ENCODE peak calls at places on chromosomes 12 and 14, in four cellular contexts. R is lower lobe of right lung, C is uterus, B is hepatocyte. H is an unnamed sample. For H3K9me3, the result is how much of the 10 kb centered on the place peaks cover.

GRCh38 chr12:106226884-106227640 is 20.8 kb downstream of the CKAP4 start:
- DNase-seq in B (peak), R (no peak), C (peak), H (no peak)

GRCh38 chr12:68393398-68393797 is 61.2 kb upstream of the MDM1 start:
- DNase-seq in C (no peak), B (no peak), R (no peak), H (no peak)

GRCh38 chr12:52518574-52519469 is 1.4 kb downstream of the KRT5 start:
- DNase-seq in B (no peak), C (no peak), R (no peak), H (no peak)

GRCh38 chr12:30850684-30851083 is 75.9 kb upstream of the TSPAN11 start:
- DNase-seq in R (no peak), B (no peak), C (no peak), H (no peak)

GRCh38 chr12:1911598-1912575 is 6.6 kb downstream of the CACNA2D4 start:
- DNase-seq in B (peak), R (peak), C (no peak), H (no peak)

GRCh38 chr12:16325426-16325825 is 22.0 kb upstream of the MGST1 start:
- DNase-seq in B (no peak), R (no peak), C (no peak), H (peak)

GRCh38 chr12:85874064-85874463 is at the start of gene NTS:
- DNase-seq in C (no peak), B (peak), R (no peak), H (no peak)

GRCh38 chr14:32938719-32939253 is at the start of gene NPAS3:
- DNase-seq in C (no peak), B (peak), R (no peak), H (peak)

GRCh38 chr12:121925361-121925725 is 7.0 kb downstream of the CFAP251 start:
- DNase-seq in C (no peak), B (no peak), R (no peak), H (no peak)

GRCh38 chr12:10186299-10186698 is 7.5 kb downstream of the TMEM52B start:
- DNase-seq in R (peak), B (no peak), C (no peak), H (peak)

GRCh38 chr12:132158677-132159554 is 14.7 kb downstream of the NOC4L start:
- DNase-seq in C (no peak), R (no peak), B (no peak), H (peak)

GRCh38 chr14:78598046-78598652 is 428.0 kb downstream of the NRXN3 start:
- DNase-seq in C (peak), B (peak), R (peak), H (peak)

GRCh38 chr12:991350-992278 is 591 bp downstream of the ERC1 start:
- DNase-seq in R (no peak), B (peak), C (peak), H (no peak)

GRCh38 chr14:94112513-94113060 is 2.1 kb downstream of the IFI27 start:
- DNase-seq in C (no peak), B (no peak), R (no peak), H (peak)

GRCh38 chr14:38837333-38838048 is 265.5 kb downstream of the SEC23A start:
- DNase-seq in R (no peak), C (no peak), B (no peak), H (peak)

GRCh38 chr14:98965061-98965460 is 306.9 kb downstream of the BCL11B start:
- DNase-seq in B (no peak), R (no peak), C (no peak), H (no peak)

GRCh38 chr12:1939316-1939715 is 20.9 kb upstream of the CACNA2D4 start:
- DNase-seq in C (no peak), R (no peak), B (no peak), H (peak)

GRCh38 chr14:23915559-23915958 is 38.0 kb upstream of the DHRS4 start:
- DNase-seq in R (no peak), C (no peak), B (no peak), H (no peak)

GRCh38 chr14:63632932-63633514 is 8.6 kb downstream of the WDR89 start:
- DNase-seq in R (no peak), B (peak), C (no peak), H (no peak)

GRCh38 chr14:44941591-44941990 is 20.2 kb downstream of the KLHL28 start:
- DNase-seq in C (no peak), B (no peak), R (no peak), H (no peak)

GRCh38 chr12:27359578-27360340 is 27.1 kb downstream of the BMAL2 start:
- DNase-seq in R (no peak), C (no peak), B (no peak), H (peak)

GRCh38 chr12:112851024-112851777 is 55.6 kb upstream of the OAS1 start:
- DNase-seq in R (no peak), C (no peak), B (no peak), H (no peak)

GRCh38 chr12:51098611-51099010 is 15.2 kb upstream of the CSRNP2 start:
- DNase-seq in C (no peak), B (no peak), R (no peak), H (no peak)

GRCh38 chr12:98595152-98595988 is 1.9 kb downstream of the SLC25A3 start:
- DNase-seq in C (no peak), R (no peak), B (peak), H (no peak)

GRCh38 chr12:53977596-53978464 is 3.1 kb upstream of the HOTAIR start:
- DNase-seq in C (no peak), B (no peak), R (no peak), H (no peak)

GRCh38 chr12:77493311-77493710 is 337.4 kb upstream of the NAV3 start:
- DNase-seq in B (no peak), C (no peak), R (no peak), H (no peak)

GRCh38 chr14:29930283-29930682 is 2.6 kb upstream of the PRKD1 start:
- DNase-seq in R (no peak), C (no peak), B (no peak), H (no peak)

GRCh38 chr12:2640709-2641108 is 154.1 kb upstream of the FKBP4 start:
- DNase-seq in R (no peak), C (peak), B (peak), H (no peak)

GRCh38 chr14:26427059-26427458 is 170.8 kb downstream of the NOVA1 start:
- DNase-seq in C (no peak), R (no peak), B (no peak), H (no peak)

GRCh38 chr14:89351364-89351957 is 65.6 kb downstream of the FOXN3 start:
- DNase-seq in C (no peak), R (peak), B (peak), H (no peak)

GRCh38 chr14:68466491-68466977 is 326.3 kb downstream of the ZFP36L1 start:
- DNase-seq in B (peak), C (no peak), R (no peak), H (no peak)

GRCh38 chr14:54758041-54758440 is 144.6 kb downstream of the GCH1 start:
- DNase-seq in B (no peak), R (no peak), C (no peak), H (no peak)

GRCh38 chr14:29216774-29217232 is 450.2 kb downstream of the FOXG1 start:
- DNase-seq in R (no peak), B (no peak), C (no peak), H (no peak)

DNA sequence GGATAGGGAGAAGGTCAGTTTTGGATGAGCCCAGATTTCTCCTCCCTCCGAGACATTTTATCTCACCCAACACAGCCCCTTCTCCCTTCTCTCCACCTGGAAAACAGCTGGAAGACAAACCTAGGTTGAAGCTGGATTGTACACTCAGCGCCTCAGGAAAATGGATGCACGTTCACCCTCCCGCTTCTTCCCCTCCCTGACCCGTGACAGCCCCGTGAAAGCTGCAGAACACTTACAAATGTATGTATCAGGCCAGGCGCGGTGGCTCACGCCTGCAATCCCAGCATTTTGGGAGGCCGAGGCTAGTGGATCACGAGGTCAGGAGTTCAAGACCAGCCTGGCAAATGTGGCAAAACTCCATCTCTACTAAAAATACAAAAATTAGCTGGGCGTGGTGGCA is 4.2 kb downstream of the RNU4-2 start:
- DNase-seq in B (no peak), R (no peak), C (no peak), H (no peak)
- TF ChIP-seq CTCF in B (no peak), R (no peak), C (no peak), H (no peak)

GRCh38 chr14:105847400-105847799 is 321.0 kb downstream of the TMEM121 start:
- DNase-seq in R (peak), B (no peak), C (no peak), H (no peak)
- H3K9me3 ChIP-seq in R (under half), B (under half), C (under half), H (under half)

GRCh38 chr12:22474970-22475720 is 69.2 kb downstream of the C2CD5 start:
- DNase-seq in B (no peak), C (no peak), R (no peak), H (no peak)

GRCh38 chr12:22477166-22477893 is 67.0 kb downstream of the C2CD5 start:
- DNase-seq in R (no peak), B (no peak), C (peak), H (no peak)

GRCh38 chr12:22481557-22482104 is 62.7 kb downstream of the C2CD5 start:
- DNase-seq in C (no peak), R (no peak), B (no peak), H (no peak)

GRCh38 chr12:22480016-22480415 is 64.3 kb downstream of the C2CD5 start:
- DNase-seq in B (no peak), R (no peak), C (no peak), H (no peak)

DNA sequence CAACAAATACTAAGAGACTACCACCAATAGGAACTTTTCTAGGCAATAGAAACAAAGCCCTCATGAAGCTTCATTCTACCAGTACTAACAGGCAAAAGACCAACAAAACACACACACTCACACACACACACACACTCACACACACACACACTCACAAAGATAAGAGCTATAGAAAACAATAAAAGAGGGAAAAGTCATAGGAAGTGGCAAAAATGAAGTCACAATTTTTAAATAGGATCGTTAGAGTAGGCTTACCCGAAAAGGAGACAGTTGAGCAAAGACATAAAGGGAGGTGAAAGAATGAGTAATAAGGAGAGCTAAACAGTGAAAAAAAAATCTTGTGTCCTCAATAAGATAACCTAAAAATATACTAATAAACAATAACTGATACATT is 66.5 kb downstream of the C2CD5 start:
- DNase-seq in B (no peak), C (no peak), R (no peak), H (no peak)
- TF ChIP-seq CTCF in B (no peak), C (no peak), R (no peak), H (no peak)

GRCh38 chr14:101762530-101763101 is 1.1 kb downstream of the PPP2R5C start:
- DNase-seq in R (no peak), B (no peak), C (no peak), H (no peak)
- H3K9me3 ChIP-seq in R (under half), B (under half), C (under half), H (under half)